ENCODE peak calls at places on chromosomes 6 and 20, in five cellular contexts. B, D, O, A and Z are unnamed samples.

GRCh38 chr6:144284753-144285547 is at the start of gene UTRN:
- DNase-seq in B (peak; percentile 69), D (peak; percentile 93), O (peak; percentile 80), A (peak; percentile 91), Z (no peak)

GRCh38 chr6:4466260-4466659 is 309.9 kb upstream of the CDYL start:
- DNase-seq in B (peak; percentile 82), D (peak; percentile 20), O (no peak), A (no peak), Z (no peak)

GRCh38 chr6:10662207-10662606 is 32.2 kb downstream of the C6orf52 start:
- DNase-seq in B (no peak), D (no peak), O (no peak), A (no peak), Z (no peak)

GRCh38 chr6:137808191-137808590 is 58.9 kb upstream of the TNFAIP3 start:
- DNase-seq in B (peak; percentile 91), D (peak; percentile 82), O (no peak), A (no peak), Z (no peak)

GRCh38 chr6:41730531-41731436 is 4.6 kb downstream of the TFEB start:
- DNase-seq in B (no peak), D (peak; percentile 56), O (no peak), A (no peak), Z (no peak)

GRCh38 chr20:50371878-50372769 is 138.1 kb upstream of the PTPN1 start:
- DNase-seq in B (no peak), D (no peak), O (no peak), A (no peak), Z (no peak)

GRCh38 chr20:48102821-48103635 is 317.7 kb upstream of the SULF2 start:
- DNase-seq in B (no peak), D (no peak), O (no peak), A (no peak), Z (no peak)

GRCh38 chr6:38391909-38392614 is 247.7 kb downstream of the BTBD9 start:
- DNase-seq in B (no peak), D (peak; percentile 41), O (no peak), A (no peak), Z (no peak)

GRCh38 chr20:59314872-59315500 is 14.6 kb downstream of the EDN3 start:
- DNase-seq in B (no peak), D (no peak), O (no peak), A (no peak), Z (no peak)

GRCh38 chr20:21640556-21640955 is 64.9 kb upstream of the PAX1 start:
- DNase-seq in B (peak; percentile 49), D (no peak), O (no peak), A (no peak), Z (no peak)

GRCh38 chr20:47252879-47253307 is 103.6 kb downstream of the ZMYND8 start:
- DNase-seq in B (no peak), D (no peak), O (no peak), A (no peak), Z (no peak)

GRCh38 chr20:23242104-23242503 is 108.5 kb upstream of the NXT1 start:
- DNase-seq in B (no peak), D (no peak), O (no peak), A (no peak), Z (no peak)

GRCh38 chr6:30238178-30238795 is 25.1 kb upstream of the TRIM26 start:
- DNase-seq in B (peak; percentile 71), D (peak; percentile 46), O (no peak), A (no peak), Z (no peak)

GRCh38 chr6:87397656-87398055 is 10.1 kb upstream of the CFAP206 start:
- DNase-seq in B (no peak), D (no peak), O (no peak), A (no peak), Z (no peak)

GRCh38 chr6:149545754-149546471 is at the start of gene PPIL4:
- DNase-seq in B (peak; percentile 90), D (peak; percentile 99), O (peak; percentile 97), A (peak; percentile 98), Z (peak; percentile 93)

GRCh38 chr6:27582928-27583725 is 110.2 kb upstream of the ZNF184 start:
- DNase-seq in B (peak; percentile 86), D (peak; percentile 79), O (no peak), A (no peak), Z (no peak)

GRCh38 chr6:161318456-161318855 is 44.6 kb upstream of the AGPAT4 start:
- DNase-seq in B (no peak), D (no peak), O (no peak), A (no peak), Z (peak; percentile 16)